ENCODE peak calls at places on chromosomes 5 and 9, in nine cellular contexts. N, M, G, A, T, U, K, V and L are unnamed samples.

GRCh38 chr5:177099422-177100093 is 12.8 kb downstream of the FGFR4 start:
- DNase-seq in K (no peak), A (no peak), G (no peak), N (no peak), T (no peak), U (no peak), V (no peak), M (no peak), L (no peak)

GRCh38 chr5:178234753-178235599 is 2.4 kb upstream of the PHYKPL start:
- DNase-seq in U (peak), N (no peak), V (peak), A (peak), T (peak), G (peak), K (peak), M (peak), L (no peak)

GRCh38 chr5:153572393-153572930 is 82.0 kb downstream of the GRIA1 start:
- DNase-seq in U (no peak), T (no peak), V (no peak), K (no peak), A (no peak), G (no peak), N (no peak), M (no peak), L (no peak)

GRCh38 chr9:92641092-92641809 is 28.7 kb downstream of the IPPK start:
- DNase-seq in G (no peak), V (no peak), K (no peak), T (no peak), N (no peak), A (no peak), M (no peak), U (no peak), L (no peak)

GRCh38 chr5:92644271-92644886 is 936.6 kb downstream of the NR2F1-AS1 start:
- DNase-seq in V (peak), T (no peak), M (no peak), G (no peak), A (no peak), U (no peak), N (no peak), K (no peak), L (no peak)

GRCh38 chr5:142892021-142892420 is 121.8 kb downstream of the ARHGAP26 start:
- DNase-seq in G (no peak), N (no peak), V (no peak), U (no peak), M (no peak), K (no peak), T (no peak), A (no peak), L (no peak)

GRCh38 chr5:40669606-40670005 is 10.1 kb upstream of the PTGER4 start:
- DNase-seq in G (no peak), A (no peak), N (no peak), V (no peak), T (no peak), M (no peak), K (no peak), U (no peak), L (no peak)

GRCh38 chr9:16787724-16788123 is 82.7 kb downstream of the BNC2 start:
- DNase-seq in T (no peak), A (peak), M (no peak), U (no peak), K (no peak), V (no peak), N (no peak), G (peak), L (no peak)

GRCh38 chr5:84384604-84385575 is at the start of gene EDIL3:
- DNase-seq in A (peak), G (peak), U (peak), K (peak), V (peak), T (no peak), N (no peak), M (no peak), L (no peak)

GRCh38 chr9:26833792-26834191 is 58.8 kb downstream of the CAAP1 start:
- DNase-seq in N (no peak), G (peak), U (no peak), M (peak), K (no peak), T (no peak), A (no peak), V (no peak), L (no peak)

GRCh38 chr9:91775011-91775707 is 174.9 kb downstream of the ROR2 start:
- DNase-seq in N (no peak), U (peak), K (peak), V (peak), M (peak), A (peak), G (peak), T (no peak), L (peak)

GRCh38 chr5:167514461-167514860 is 777.0 kb upstream of the WWC1 start:
- DNase-seq in T (no peak), N (no peak), K (no peak), U (no peak), V (no peak), G (no peak), A (no peak), M (no peak), L (no peak)

GRCh38 chr5:30734118-30734517 is 459.4 kb upstream of the CDH6 start:
- DNase-seq in N (no peak), V (no peak), G (no peak), U (no peak), T (no peak), M (no peak), A (no peak), K (no peak), L (no peak)

GRCh38 chr5:74122979-74123575 is 497.1 kb downstream of the ARHGEF28 start:
- DNase-seq in G (no peak), V (no peak), A (no peak), M (no peak), N (no peak), T (no peak), K (no peak), U (no peak), L (no peak)

GRCh38 chr5:1564182-1564748 is 40.5 kb upstream of the LPCAT1 start:
- DNase-seq in M (no peak), G (peak), A (peak), T (no peak), N (no peak), U (no peak), K (no peak), V (no peak), L (no peak)

GRCh38 chr9:123335227-123335985 is 20.6 kb upstream of the CRB2 start:
- DNase-seq in K (peak), V (peak), N (peak), T (no peak), U (peak), G (no peak), M (no peak), A (peak), L (no peak)

GRCh38 chr5:157269763-157270272 is 3.9 kb downstream of the CYFIP2 start:
- DNase-seq in V (no peak), G (no peak), T (no peak), A (no peak), N (no peak), U (no peak), M (no peak), K (no peak), L (no peak)

GRCh38 chr9:23842531-23843129 is 16.6 kb upstream of the ELAVL2 start:
- DNase-seq in G (no peak), M (no peak), N (no peak), V (no peak), U (no peak), K (no peak), T (no peak), A (no peak), L (no peak)

GRCh38 chr9:130927995-130928900 is 10.8 kb downstream of the FIBCD1 start:
- DNase-seq in T (no peak), K (no peak), U (peak), N (no peak), G (peak), M (peak), A (peak), V (peak), L (no peak)

GRCh38 chr5:73692166-73692640 is 66.2 kb downstream of the ARHGEF28 start:
- DNase-seq in U (peak), K (no peak), T (no peak), N (peak), V (no peak), G (peak), M (no peak), A (peak), L (peak)

GRCh38 chr9:121271368-121272351 is 3.7 kb downstream of the GSN start:
- DNase-seq in K (no peak), N (peak), A (no peak), M (no peak), V (peak), T (no peak), G (no peak), U (peak), L (no peak)

GRCh38 chr5:132315529-132316067 is 21.4 kb downstream of the SLC22A4 start:
- DNase-seq in M (no peak), N (no peak), T (no peak), V (no peak), A (no peak), G (no peak), U (no peak), K (no peak), L (no peak)

GRCh38 chr9:99621040-99621439 is 200.6 kb upstream of the NR4A3 start:
- DNase-seq in G (no peak), V (no peak), T (no peak), N (no peak), U (no peak), A (no peak), K (no peak), M (no peak), L (no peak)

GRCh38 chr9:137115394-137116026 is 977 bp upstream of the DPP7 start:
- DNase-seq in G (no peak), A (no peak), U (no peak), K (no peak), M (no peak), N (no peak), V (no peak), T (no peak), L (no peak)

GRCh38 chr5:150642991-150643710 is 2.7 kb downstream of the SYNPO start:
- DNase-seq in M (no peak), T (no peak), K (no peak), N (no peak), V (no peak), U (no peak), G (no peak), A (no peak), L (no peak)

GRCh38 chr5:125798311-125798710 is 624.9 kb upstream of the GRAMD2B start:
- DNase-seq in N (no peak), V (peak), G (peak), U (peak), A (no peak), K (no peak), M (no peak), T (no peak), L (peak)

GRCh38 chr5:43305948-43306563 is 7.2 kb downstream of the HMGCS1 start:
- DNase-seq in T (no peak), A (peak), G (peak), V (peak), N (peak), K (no peak), M (peak), U (peak), L (no peak)

GRCh38 chr9:86943871-86944240 is 3.5 kb downstream of the GAS1 start:
- DNase-seq in M (no peak), G (no peak), N (no peak), V (no peak), T (no peak), A (no peak), U (no peak), K (no peak), L (no peak)